ENCODE peak calls at places on chromosome 9, in eight cellular contexts. One of them, this sample, is unnamed.

GRCh38 chr9:98442114-98442513 is 186.7 kb upstream of the TBC1D2 start:
- DNase-seq in WTC11: peak; percentile 33
- DNase-seq in neural progenitor cell: peak; percentile 11
- DNase-seq in prostate gland: no peak
- DNase-seq in activated T-helper 1 cell treated with anti-CD3 and anti-CD28 coated beads, Interleukin-2, amount 50 U/mL, for 16 hours: no peak
- DNase-seq in fibroblast of mammary gland: no peak
- DNase-seq in stimulated activated CD8-positive, alpha-beta memory T cell treated with anti-CD3 and anti-CD28 coated beads, Interleukin-7, amount 100 ng/mL, for 1 hour: no peak
- DNase-seq in COLO829: no peak
- DNase-seq in this sample: no peak

GRCh38 chr9:16870606-16871357 is at the start of gene BNC2:
- DNase-seq in neural progenitor cell: peak; percentile 84
- DNase-seq in stimulated activated CD8-positive, alpha-beta memory T cell treated with anti-CD3 and anti-CD28 coated beads, Interleukin-7, amount 100 ng/mL, for 1 hour: no peak
- DNase-seq in COLO829: no peak
- DNase-seq in fibroblast of mammary gland: peak; percentile 50
- DNase-seq in activated T-helper 1 cell treated with anti-CD3 and anti-CD28 coated beads, Interleukin-2, amount 50 U/mL, for 16 hours: no peak
- DNase-seq in prostate gland: peak; percentile 14
- DNase-seq in WTC11: peak; percentile 81
- DNase-seq in this sample: no peak

GRCh38 chr9:7196467-7196866 is 438.7 kb downstream of the KDM4C start:
- DNase-seq in prostate gland: no peak
- DNase-seq in fibroblast of mammary gland: no peak
- DNase-seq in activated T-helper 1 cell treated with anti-CD3 and anti-CD28 coated beads, Interleukin-2, amount 50 U/mL, for 16 hours: no peak
- DNase-seq in WTC11: no peak
- DNase-seq in COLO829: no peak
- DNase-seq in neural progenitor cell: no peak
- DNase-seq in stimulated activated CD8-positive, alpha-beta memory T cell treated with anti-CD3 and anti-CD28 coated beads, Interleukin-7, amount 100 ng/mL, for 1 hour: no peak
- DNase-seq in this sample: no peak

GRCh38 chr9:34089311-34089710 is 37.2 kb downstream of the DCAF12 start:
- DNase-seq in WTC11: no peak
- DNase-seq in neural progenitor cell: no peak
- DNase-seq in stimulated activated CD8-positive, alpha-beta memory T cell treated with anti-CD3 and anti-CD28 coated beads, Interleukin-7, amount 100 ng/mL, for 1 hour: no peak
- DNase-seq in fibroblast of mammary gland: peak; percentile 31
- DNase-seq in prostate gland: no peak
- DNase-seq in COLO829: no peak
- DNase-seq in activated T-helper 1 cell treated with anti-CD3 and anti-CD28 coated beads, Interleukin-2, amount 50 U/mL, for 16 hours: no peak
- DNase-seq in this sample: no peak

GRCh38 chr9:69758981-69759477 is 782 bp downstream of the PTAR1 start:
- DNase-seq in WTC11: no peak
- DNase-seq in neural progenitor cell: no peak
- DNase-seq in activated T-helper 1 cell treated with anti-CD3 and anti-CD28 coated beads, Interleukin-2, amount 50 U/mL, for 16 hours: no peak
- DNase-seq in COLO829: no peak
- DNase-seq in stimulated activated CD8-positive, alpha-beta memory T cell treated with anti-CD3 and anti-CD28 coated beads, Interleukin-7, amount 100 ng/mL, for 1 hour: no peak
- DNase-seq in fibroblast of mammary gland: peak; percentile 23
- DNase-seq in prostate gland: no peak
- DNase-seq in this sample: no peak

GRCh38 chr9:134351777-134352176 is 25.5 kb downstream of the RXRA start:
- DNase-seq in prostate gland: no peak
- DNase-seq in activated T-helper 1 cell treated with anti-CD3 and anti-CD28 coated beads, Interleukin-2, amount 50 U/mL, for 16 hours: no peak
- DNase-seq in stimulated activated CD8-positive, alpha-beta memory T cell treated with anti-CD3 and anti-CD28 coated beads, Interleukin-7, amount 100 ng/mL, for 1 hour: no peak
- DNase-seq in COLO829: no peak
- DNase-seq in neural progenitor cell: no peak
- DNase-seq in WTC11: no peak
- DNase-seq in fibroblast of mammary gland: no peak
- DNase-seq in this sample: no peak

GRCh38 chr9:85163415-85163814 is 493.9 kb downstream of the NTRK2 start:
- DNase-seq in COLO829: no peak
- DNase-seq in prostate gland: no peak
- DNase-seq in stimulated activated CD8-positive, alpha-beta memory T cell treated with anti-CD3 and anti-CD28 coated beads, Interleukin-7, amount 100 ng/mL, for 1 hour: no peak
- DNase-seq in activated T-helper 1 cell treated with anti-CD3 and anti-CD28 coated beads, Interleukin-2, amount 50 U/mL, for 16 hours: no peak
- DNase-seq in fibroblast of mammary gland: peak; percentile 8
- DNase-seq in neural progenitor cell: no peak
- DNase-seq in WTC11: no peak
- DNase-seq in this sample: no peak

GRCh38 chr9:93711002-93711401 is 134.6 kb downstream of the PHF2 start:
- DNase-seq in COLO829: no peak
- DNase-seq in activated T-helper 1 cell treated with anti-CD3 and anti-CD28 coated beads, Interleukin-2, amount 50 U/mL, for 16 hours: no peak
- DNase-seq in prostate gland: no peak
- DNase-seq in WTC11: no peak
- DNase-seq in neural progenitor cell: no peak
- DNase-seq in stimulated activated CD8-positive, alpha-beta memory T cell treated with anti-CD3 and anti-CD28 coated beads, Interleukin-7, amount 100 ng/mL, for 1 hour: no peak
- DNase-seq in fibroblast of mammary gland: no peak
- DNase-seq in this sample: no peak

GRCh38 chr9:128421474-128422010 is 885 bp downstream of the CERCAM start:
- DNase-seq in stimulated activated CD8-positive, alpha-beta memory T cell treated with anti-CD3 and anti-CD28 coated beads, Interleukin-7, amount 100 ng/mL, for 1 hour: no peak
- DNase-seq in neural progenitor cell: no peak
- DNase-seq in fibroblast of mammary gland: peak; percentile 42
- DNase-seq in COLO829: no peak
- DNase-seq in activated T-helper 1 cell treated with anti-CD3 and anti-CD28 coated beads, Interleukin-2, amount 50 U/mL, for 16 hours: no peak
- DNase-seq in prostate gland: no peak
- DNase-seq in WTC11: no peak
- DNase-seq in this sample: no peak

GRCh38 chr9:87540444-87541105 is 42.9 kb downstream of the DAPK1 start:
- DNase-seq in neural progenitor cell: no peak
- DNase-seq in stimulated activated CD8-positive, alpha-beta memory T cell treated with anti-CD3 and anti-CD28 coated beads, Interleukin-7, amount 100 ng/mL, for 1 hour: no peak
- DNase-seq in fibroblast of mammary gland: no peak
- DNase-seq in COLO829: no peak
- DNase-seq in prostate gland: no peak
- DNase-seq in activated T-helper 1 cell treated with anti-CD3 and anti-CD28 coated beads, Interleukin-2, amount 50 U/mL, for 16 hours: no peak
- DNase-seq in WTC11: no peak
- DNase-seq in this sample: no peak

GRCh38 chr9:35516481-35516880 is 26.6 kb downstream of the RUSC2 start:
- DNase-seq in WTC11: no peak
- DNase-seq in activated T-helper 1 cell treated with anti-CD3 and anti-CD28 coated beads, Interleukin-2, amount 50 U/mL, for 16 hours: no peak
- DNase-seq in fibroblast of mammary gland: peak; percentile 65
- DNase-seq in COLO829: no peak
- DNase-seq in neural progenitor cell: peak; percentile 18
- DNase-seq in stimulated activated CD8-positive, alpha-beta memory T cell treated with anti-CD3 and anti-CD28 coated beads, Interleukin-7, amount 100 ng/mL, for 1 hour: no peak
- DNase-seq in prostate gland: no peak
- DNase-seq in this sample: no peak

GRCh38 chr9:123642291-123643278 is 286.6 kb downstream of the CRB2 start:
- DNase-seq in neural progenitor cell: no peak
- DNase-seq in stimulated activated CD8-positive, alpha-beta memory T cell treated with anti-CD3 and anti-CD28 coated beads, Interleukin-7, amount 100 ng/mL, for 1 hour: no peak
- DNase-seq in WTC11: no peak
- DNase-seq in COLO829: no peak
- DNase-seq in prostate gland: peak; percentile 26
- DNase-seq in activated T-helper 1 cell treated with anti-CD3 and anti-CD28 coated beads, Interleukin-2, amount 50 U/mL, for 16 hours: no peak
- DNase-seq in fibroblast of mammary gland: no peak
- DNase-seq in this sample: no peak

GRCh38 chr9:93964685-93965084 is 9.5 kb upstream of the BARX1 start:
- DNase-seq in stimulated activated CD8-positive, alpha-beta memory T cell treated with anti-CD3 and anti-CD28 coated beads, Interleukin-7, amount 100 ng/mL, for 1 hour: no peak
- DNase-seq in neural progenitor cell: no peak
- DNase-seq in COLO829: no peak
- DNase-seq in activated T-helper 1 cell treated with anti-CD3 and anti-CD28 coated beads, Interleukin-2, amount 50 U/mL, for 16 hours: no peak
- DNase-seq in WTC11: no peak
- DNase-seq in fibroblast of mammary gland: no peak
- DNase-seq in prostate gland: no peak
- DNase-seq in this sample: no peak

GRCh38 chr9:91572044-91572443 is 148.4 kb upstream of the NFIL3 start:
- DNase-seq in fibroblast of mammary gland: no peak
- DNase-seq in activated T-helper 1 cell treated with anti-CD3 and anti-CD28 coated beads, Interleukin-2, amount 50 U/mL, for 16 hours: no peak
- DNase-seq in COLO829: no peak
- DNase-seq in prostate gland: peak; percentile 19
- DNase-seq in neural progenitor cell: peak; percentile 73
- DNase-seq in WTC11: no peak
- DNase-seq in stimulated activated CD8-positive, alpha-beta memory T cell treated with anti-CD3 and anti-CD28 coated beads, Interleukin-7, amount 100 ng/mL, for 1 hour: no peak
- DNase-seq in this sample: no peak

GRCh38 chr9:23215688-23216087 is 610.4 kb downstream of the ELAVL2 start:
- DNase-seq in stimulated activated CD8-positive, alpha-beta memory T cell treated with anti-CD3 and anti-CD28 coated beads, Interleukin-7, amount 100 ng/mL, for 1 hour: no peak
- DNase-seq in prostate gland: no peak
- DNase-seq in neural progenitor cell: no peak
- DNase-seq in fibroblast of mammary gland: no peak
- DNase-seq in WTC11: no peak
- DNase-seq in COLO829: no peak
- DNase-seq in activated T-helper 1 cell treated with anti-CD3 and anti-CD28 coated beads, Interleukin-2, amount 50 U/mL, for 16 hours: no peak
- DNase-seq in this sample: no peak

GRCh38 chr9:12666813-12667212 is 26.4 kb upstream of the TYRP1 start:
- DNase-seq in fibroblast of mammary gland: no peak
- DNase-seq in WTC11: no peak
- DNase-seq in activated T-helper 1 cell treated with anti-CD3 and anti-CD28 coated beads, Interleukin-2, amount 50 U/mL, for 16 hours: no peak
- DNase-seq in stimulated activated CD8-positive, alpha-beta memory T cell treated with anti-CD3 and anti-CD28 coated beads, Interleukin-7, amount 100 ng/mL, for 1 hour: no peak
- DNase-seq in COLO829: no peak
- DNase-seq in neural progenitor cell: peak; percentile 8
- DNase-seq in prostate gland: no peak
- DNase-seq in this sample: no peak

GRCh38 chr9:113998114-113998513 is 80.0 kb downstream of the AMBP start:
- DNase-seq in fibroblast of mammary gland: no peak
- DNase-seq in WTC11: no peak
- DNase-seq in activated T-helper 1 cell treated with anti-CD3 and anti-CD28 coated beads, Interleukin-2, amount 50 U/mL, for 16 hours: no peak
- DNase-seq in prostate gland: no peak
- DNase-seq in stimulated activated CD8-positive, alpha-beta memory T cell treated with anti-CD3 and anti-CD28 coated beads, Interleukin-7, amount 100 ng/mL, for 1 hour: no peak
- DNase-seq in neural progenitor cell: no peak
- DNase-seq in COLO829: no peak
- DNase-seq in this sample: no peak

GRCh38 chr9:34994429-34995287 is 5.1 kb downstream of the DNAJB5 start:
- DNase-seq in activated T-helper 1 cell treated with anti-CD3 and anti-CD28 coated beads, Interleukin-2, amount 50 U/mL, for 16 hours: no peak
- DNase-seq in WTC11: peak; percentile 54
- DNase-seq in prostate gland: peak; percentile 34
- DNase-seq in fibroblast of mammary gland: peak; percentile 61
- DNase-seq in COLO829: peak; percentile 91
- DNase-seq in neural progenitor cell: peak; percentile 66
- DNase-seq in stimulated activated CD8-positive, alpha-beta memory T cell treated with anti-CD3 and anti-CD28 coated beads, Interleukin-7, amount 100 ng/mL, for 1 hour: no peak
- DNase-seq in this sample: no peak

GRCh38 chr9:121463026-121463827 is 36.4 kb downstream of the GGTA1 start:
- DNase-seq in stimulated activated CD8-positive, alpha-beta memory T cell treated with anti-CD3 and anti-CD28 coated beads, Interleukin-7, amount 100 ng/mL, for 1 hour: no peak
- DNase-seq in prostate gland: no peak
- DNase-seq in WTC11: peak; percentile 82
- DNase-seq in fibroblast of mammary gland: peak; percentile 51
- DNase-seq in COLO829: peak; percentile 67
- DNase-seq in activated T-helper 1 cell treated with anti-CD3 and anti-CD28 coated beads, Interleukin-2, amount 50 U/mL, for 16 hours: no peak
- DNase-seq in neural progenitor cell: peak; percentile 75
- DNase-seq in this sample: no peak

GRCh38 chr9:72911816-72912215 is 41.0 kb downstream of the ALDH1A1 start:
- DNase-seq in prostate gland: no peak
- DNase-seq in WTC11: no peak
- DNase-seq in neural progenitor cell: no peak
- DNase-seq in stimulated activated CD8-positive, alpha-beta memory T cell treated with anti-CD3 and anti-CD28 coated beads, Interleukin-7, amount 100 ng/mL, for 1 hour: no peak
- DNase-seq in COLO829: peak; percentile 87
- DNase-seq in fibroblast of mammary gland: no peak
- DNase-seq in activated T-helper 1 cell treated with anti-CD3 and anti-CD28 coated beads, Interleukin-2, amount 50 U/mL, for 16 hours: no peak
- DNase-seq in this sample: no peak

GRCh38 chr9:97845130-97845529 is 7.9 kb upstream of the FOXE1 start:
- DNase-seq in WTC11: no peak
- DNase-seq in activated T-helper 1 cell treated with anti-CD3 and anti-CD28 coated beads, Interleukin-2, amount 50 U/mL, for 16 hours: no peak
- DNase-seq in prostate gland: no peak
- DNase-seq in stimulated activated CD8-positive, alpha-beta memory T cell treated with anti-CD3 and anti-CD28 coated beads, Interleukin-7, amount 100 ng/mL, for 1 hour: no peak
- DNase-seq in COLO829: no peak
- DNase-seq in neural progenitor cell: no peak
- DNase-seq in fibroblast of mammary gland: peak; percentile 10
- DNase-seq in this sample: no peak

GRCh38 chr9:116566677-116567488 is 120.2 kb upstream of the TRIM32 start:
- DNase-seq in prostate gland: no peak
- DNase-seq in COLO829: no peak
- DNase-seq in fibroblast of mammary gland: peak; percentile 56
- DNase-seq in neural progenitor cell: no peak
- DNase-seq in activated T-helper 1 cell treated with anti-CD3 and anti-CD28 coated beads, Interleukin-2, amount 50 U/mL, for 16 hours: no peak
- DNase-seq in stimulated activated CD8-positive, alpha-beta memory T cell treated with anti-CD3 and anti-CD28 coated beads, Interleukin-7, amount 100 ng/mL, for 1 hour: no peak
- DNase-seq in WTC11: no peak
- DNase-seq in this sample: no peak

GRCh38 chr9:93473411-93473810 is 20.0 kb upstream of the FAM120AOS start:
- DNase-seq in prostate gland: no peak
- DNase-seq in activated T-helper 1 cell treated with anti-CD3 and anti-CD28 coated beads, Interleukin-2, amount 50 U/mL, for 16 hours: no peak
- DNase-seq in stimulated activated CD8-positive, alpha-beta memory T cell treated with anti-CD3 and anti-CD28 coated beads, Interleukin-7, amount 100 ng/mL, for 1 hour: no peak
- DNase-seq in COLO829: no peak
- DNase-seq in fibroblast of mammary gland: peak; percentile 69
- DNase-seq in neural progenitor cell: no peak
- DNase-seq in WTC11: no peak
- DNase-seq in this sample: no peak

GRCh38 chr9:113738506-113738897 is 137.6 kb upstream of the ZNF618 start:
- DNase-seq in stimulated activated CD8-positive, alpha-beta memory T cell treated with anti-CD3 and anti-CD28 coated beads, Interleukin-7, amount 100 ng/mL, for 1 hour: no peak
- DNase-seq in neural progenitor cell: peak; percentile 14
- DNase-seq in prostate gland: no peak
- DNase-seq in fibroblast of mammary gland: no peak
- DNase-seq in activated T-helper 1 cell treated with anti-CD3 and anti-CD28 coated beads, Interleukin-2, amount 50 U/mL, for 16 hours: no peak
- DNase-seq in WTC11: no peak
- DNase-seq in COLO829: no peak
- DNase-seq in this sample: no peak

GRCh38 chr9:4139201-4139600 is 160.7 kb downstream of the GLIS3 start:
- DNase-seq in fibroblast of mammary gland: peak; percentile 42
- DNase-seq in activated T-helper 1 cell treated with anti-CD3 and anti-CD28 coated beads, Interleukin-2, amount 50 U/mL, for 16 hours: no peak
- DNase-seq in WTC11: no peak
- DNase-seq in prostate gland: no peak
- DNase-seq in COLO829: no peak
- DNase-seq in neural progenitor cell: no peak
- DNase-seq in stimulated activated CD8-positive, alpha-beta memory T cell treated with anti-CD3 and anti-CD28 coated beads, Interleukin-7, amount 100 ng/mL, for 1 hour: no peak
- DNase-seq in this sample: no peak

GRCh38 chr9:83062653-83063527 is at the start of gene RASEF:
- DNase-seq in stimulated activated CD8-positive, alpha-beta memory T cell treated with anti-CD3 and anti-CD28 coated beads, Interleukin-7, amount 100 ng/mL, for 1 hour: no peak
- DNase-seq in WTC11: peak; percentile 84
- DNase-seq in neural progenitor cell: peak; percentile 74
- DNase-seq in activated T-helper 1 cell treated with anti-CD3 and anti-CD28 coated beads, Interleukin-2, amount 50 U/mL, for 16 hours: no peak
- DNase-seq in COLO829: no peak
- DNase-seq in prostate gland: peak; percentile 70
- DNase-seq in fibroblast of mammary gland: no peak
- DNase-seq in this sample: peak; percentile 86

GRCh38 chr9:22208846-22209585 is 199.9 kb upstream of the CDKN2B start:
- DNase-seq in COLO829: no peak
- DNase-seq in WTC11: no peak
- DNase-seq in prostate gland: no peak
- DNase-seq in fibroblast of mammary gland: peak; percentile 72
- DNase-seq in stimulated activated CD8-positive, alpha-beta memory T cell treated with anti-CD3 and anti-CD28 coated beads, Interleukin-7, amount 100 ng/mL, for 1 hour: no peak
- DNase-seq in neural progenitor cell: no peak
- DNase-seq in activated T-helper 1 cell treated with anti-CD3 and anti-CD28 coated beads, Interleukin-2, amount 50 U/mL, for 16 hours: no peak
- DNase-seq in this sample: no peak

GRCh38 chr9:626591-626990 is 214.9 kb upstream of the DMRT1 start:
- DNase-seq in fibroblast of mammary gland: peak; percentile 15
- DNase-seq in prostate gland: no peak
- DNase-seq in activated T-helper 1 cell treated with anti-CD3 and anti-CD28 coated beads, Interleukin-2, amount 50 U/mL, for 16 hours: no peak
- DNase-seq in COLO829: no peak
- DNase-seq in WTC11: no peak
- DNase-seq in stimulated activated CD8-positive, alpha-beta memory T cell treated with anti-CD3 and anti-CD28 coated beads, Interleukin-7, amount 100 ng/mL, for 1 hour: no peak
- DNase-seq in neural progenitor cell: no peak
- DNase-seq in this sample: no peak

GRCh38 chr9:70574222-70574837 is 159.9 kb upstream of the KLF9 start:
- DNase-seq in prostate gland: no peak
- DNase-seq in activated T-helper 1 cell treated with anti-CD3 and anti-CD28 coated beads, Interleukin-2, amount 50 U/mL, for 16 hours: no peak
- DNase-seq in WTC11: no peak
- DNase-seq in neural progenitor cell: peak; percentile 33
- DNase-seq in COLO829: no peak
- DNase-seq in fibroblast of mammary gland: peak; percentile 94
- DNase-seq in stimulated activated CD8-positive, alpha-beta memory T cell treated with anti-CD3 and anti-CD28 coated beads, Interleukin-7, amount 100 ng/mL, for 1 hour: no peak
- DNase-seq in this sample: no peak

GRCh38 chr9:95516221-95516735 is 493 bp downstream of the PTCH1 start:
- DNase-seq in neural progenitor cell: peak; percentile 58
- DNase-seq in COLO829: no peak
- DNase-seq in stimulated activated CD8-positive, alpha-beta memory T cell treated with anti-CD3 and anti-CD28 coated beads, Interleukin-7, amount 100 ng/mL, for 1 hour: no peak
- DNase-seq in fibroblast of mammary gland: peak; percentile 19
- DNase-seq in WTC11: peak; percentile 29
- DNase-seq in prostate gland: no peak
- DNase-seq in activated T-helper 1 cell treated with anti-CD3 and anti-CD28 coated beads, Interleukin-2, amount 50 U/mL, for 16 hours: no peak
- DNase-seq in this sample: no peak

GRCh38 chr9:111037744-111038335 is 430 bp downstream of the LPAR1 start:
- DNase-seq in WTC11: peak; percentile 60
- DNase-seq in neural progenitor cell: peak; percentile 92
- DNase-seq in fibroblast of mammary gland: peak; percentile 30
- DNase-seq in stimulated activated CD8-positive, alpha-beta memory T cell treated with anti-CD3 and anti-CD28 coated beads, Interleukin-7, amount 100 ng/mL, for 1 hour: no peak
- DNase-seq in COLO829: no peak
- DNase-seq in prostate gland: peak; percentile 34
- DNase-seq in activated T-helper 1 cell treated with anti-CD3 and anti-CD28 coated beads, Interleukin-2, amount 50 U/mL, for 16 hours: no peak
- DNase-seq in this sample: peak; percentile 55

GRCh38 chr9:112110094-112110772 is 64.9 kb downstream of the SUSD1 start:
- DNase-seq in neural progenitor cell: no peak
- DNase-seq in prostate gland: no peak
- DNase-seq in WTC11: no peak
- DNase-seq in COLO829: no peak
- DNase-seq in activated T-helper 1 cell treated with anti-CD3 and anti-CD28 coated beads, Interleukin-2, amount 50 U/mL, for 16 hours: no peak
- DNase-seq in stimulated activated CD8-positive, alpha-beta memory T cell treated with anti-CD3 and anti-CD28 coated beads, Interleukin-7, amount 100 ng/mL, for 1 hour: no peak
- DNase-seq in fibroblast of mammary gland: no peak
- DNase-seq in this sample: no peak

GRCh38 chr9:34514816-34515215 is 8.0 kb downstream of the ENHO start:
- DNase-seq in activated T-helper 1 cell treated with anti-CD3 and anti-CD28 coated beads, Interleukin-2, amount 50 U/mL, for 16 hours: no peak
- DNase-seq in stimulated activated CD8-positive, alpha-beta memory T cell treated with anti-CD3 and anti-CD28 coated beads, Interleukin-7, amount 100 ng/mL, for 1 hour: no peak
- DNase-seq in prostate gland: no peak
- DNase-seq in fibroblast of mammary gland: no peak
- DNase-seq in neural progenitor cell: no peak
- DNase-seq in COLO829: no peak
- DNase-seq in WTC11: no peak
- DNase-seq in this sample: no peak

GRCh38 chr9:116174347-116174746 is 20.8 kb downstream of the PAPPA start:
- DNase-seq in activated T-helper 1 cell treated with anti-CD3 and anti-CD28 coated beads, Interleukin-2, amount 50 U/mL, for 16 hours: no peak
- DNase-seq in stimulated activated CD8-positive, alpha-beta memory T cell treated with anti-CD3 and anti-CD28 coated beads, Interleukin-7, amount 100 ng/mL, for 1 hour: no peak
- DNase-seq in fibroblast of mammary gland: peak; percentile 75
- DNase-seq in prostate gland: no peak
- DNase-seq in neural progenitor cell: no peak
- DNase-seq in WTC11: no peak
- DNase-seq in COLO829: no peak
- DNase-seq in this sample: no peak